ENCODE peak calls at places on chromosomes 16 and 17, in six cellular contexts. One of them, this sample, is unnamed.

GRCh38 chr16:46620265-46621005 is 744 bp downstream of the SHCBP1 start:
- DNase-seq in IMR-90: no peak
- DNase-seq in mucosa of gallbladder: no peak
- DNase-seq in memory B cell: no peak
- DNase-seq in fibroblast of pulmonary artery: peak; percentile 13
- DNase-seq in T-cell: no peak
- DNase-seq in this sample: no peak

GRCh38 chr16:81469710-81470481 is 25.3 kb downstream of the CMIP start:
- DNase-seq in IMR-90: no peak
- DNase-seq in mucosa of gallbladder: no peak
- DNase-seq in memory B cell: no peak
- DNase-seq in fibroblast of pulmonary artery: no peak
- DNase-seq in T-cell: peak; percentile 39
- DNase-seq in this sample: no peak

GRCh38 chr17:32009262-32009542 is 2.0 kb downstream of the LRRC37B start:
- DNase-seq in IMR-90: no peak
- DNase-seq in mucosa of gallbladder: no peak
- DNase-seq in memory B cell: no peak
- DNase-seq in fibroblast of pulmonary artery: no peak
- DNase-seq in T-cell: no peak
- DNase-seq in this sample: no peak

GRCh38 chr17:9728005-9728404 is 63.4 kb downstream of the DHRS7C start:
- DNase-seq in IMR-90: no peak
- DNase-seq in mucosa of gallbladder: no peak
- DNase-seq in memory B cell: no peak
- DNase-seq in fibroblast of pulmonary artery: no peak
- DNase-seq in T-cell: no peak
- DNase-seq in this sample: no peak

GRCh38 chr16:31810863-31811262 is 62.7 kb upstream of the ZNF267 start:
- DNase-seq in IMR-90: no peak
- DNase-seq in mucosa of gallbladder: no peak
- DNase-seq in memory B cell: no peak
- DNase-seq in fibroblast of pulmonary artery: no peak
- DNase-seq in T-cell: no peak
- DNase-seq in this sample: no peak

GRCh38 chr16:30741461-30741914 is 6.7 kb upstream of the PHKG2 start:
- DNase-seq in IMR-90: peak; percentile 92
- DNase-seq in mucosa of gallbladder: peak; percentile 80
- DNase-seq in memory B cell: no peak
- DNase-seq in fibroblast of pulmonary artery: peak; percentile 88
- DNase-seq in T-cell: no peak
- DNase-seq in this sample: peak; percentile 13

GRCh38 chr17:49434821-49435581 is 20.3 kb upstream of the PHB1 start:
- DNase-seq in IMR-90: peak; percentile 41
- DNase-seq in mucosa of gallbladder: peak; percentile 23
- DNase-seq in memory B cell: peak; percentile 36
- DNase-seq in fibroblast of pulmonary artery: peak; percentile 61
- DNase-seq in T-cell: peak; percentile 16
- DNase-seq in this sample: peak; percentile 83

GRCh38 chr17:83195330-83196087 is 116.1 kb downstream of the METRNL start:
- DNase-seq in IMR-90: no peak
- DNase-seq in mucosa of gallbladder: peak; percentile 42
- DNase-seq in memory B cell: no peak
- DNase-seq in fibroblast of pulmonary artery: peak; percentile 21
- DNase-seq in T-cell: no peak
- DNase-seq in this sample: no peak

GRCh38 chr17:40107266-40107980 is 7.0 kb upstream of the NR1D1 start:
- DNase-seq in IMR-90: no peak
- DNase-seq in mucosa of gallbladder: no peak
- DNase-seq in memory B cell: peak; percentile 36
- DNase-seq in fibroblast of pulmonary artery: peak; percentile 24
- DNase-seq in T-cell: peak; percentile 37
- DNase-seq in this sample: no peak

GRCh38 chr16:75632857-75633256 is 9.8 kb upstream of the ADAT1 start:
- DNase-seq in IMR-90: no peak
- DNase-seq in mucosa of gallbladder: no peak
- DNase-seq in memory B cell: no peak
- DNase-seq in fibroblast of pulmonary artery: no peak
- DNase-seq in T-cell: no peak
- DNase-seq in this sample: no peak

GRCh38 chr17:37176683-37177082 is 199.1 kb upstream of the C17orf78 start:
- DNase-seq in IMR-90: peak; percentile 55
- DNase-seq in mucosa of gallbladder: no peak
- DNase-seq in memory B cell: no peak
- DNase-seq in fibroblast of pulmonary artery: peak; percentile 31
- DNase-seq in T-cell: no peak
- DNase-seq in this sample: no peak

GRCh38 chr16:54194008-54194731 is 92.4 kb downstream of the IRX3 start:
- DNase-seq in IMR-90: no peak
- DNase-seq in mucosa of gallbladder: peak; percentile 12
- DNase-seq in memory B cell: no peak
- DNase-seq in fibroblast of pulmonary artery: peak; percentile 40
- DNase-seq in T-cell: no peak
- DNase-seq in this sample: no peak

GRCh38 chr16:56632160-56632847 is at the start of gene MT1M:
- DNase-seq in IMR-90: no peak
- DNase-seq in mucosa of gallbladder: no peak
- DNase-seq in memory B cell: no peak
- DNase-seq in fibroblast of pulmonary artery: no peak
- DNase-seq in T-cell: no peak
- DNase-seq in this sample: no peak

GRCh38 chr17:46851029-46851741 is at the start of gene WNT9B:
- DNase-seq in IMR-90: no peak
- DNase-seq in mucosa of gallbladder: peak; percentile 33
- DNase-seq in memory B cell: no peak
- DNase-seq in fibroblast of pulmonary artery: no peak
- DNase-seq in T-cell: peak; percentile 7
- DNase-seq in this sample: peak; percentile 75

GRCh38 chr17:79461041-79461440 is 149.8 kb downstream of the RBFOX3 start:
- DNase-seq in IMR-90: peak; percentile 11
- DNase-seq in mucosa of gallbladder: no peak
- DNase-seq in memory B cell: no peak
- DNase-seq in fibroblast of pulmonary artery: peak; percentile 1
- DNase-seq in T-cell: no peak
- DNase-seq in this sample: no peak

GRCh38 chr17:15999974-16000827 is 577 bp downstream of the TTC19 start:
- DNase-seq in IMR-90: peak; percentile 22
- DNase-seq in mucosa of gallbladder: peak; percentile 30
- DNase-seq in memory B cell: no peak
- DNase-seq in fibroblast of pulmonary artery: peak; percentile 42
- DNase-seq in T-cell: no peak
- DNase-seq in this sample: peak; percentile 73

GRCh38 chr16:11627292-11627663 is 40.6 kb upstream of the LITAF start:
- DNase-seq in IMR-90: no peak
- DNase-seq in mucosa of gallbladder: no peak
- DNase-seq in memory B cell: no peak
- DNase-seq in fibroblast of pulmonary artery: no peak
- DNase-seq in T-cell: no peak
- DNase-seq in this sample: no peak

GRCh38 chr17:53631486-53631885 is 191.2 kb upstream of the KIF2B start:
- DNase-seq in IMR-90: no peak
- DNase-seq in mucosa of gallbladder: no peak
- DNase-seq in memory B cell: no peak
- DNase-seq in fibroblast of pulmonary artery: no peak
- DNase-seq in T-cell: no peak
- DNase-seq in this sample: no peak

GRCh38 chr16:3780570-3780969 is 63.2 kb upstream of the TRAP1 start:
- DNase-seq in IMR-90: peak; percentile 19
- DNase-seq in mucosa of gallbladder: no peak
- DNase-seq in memory B cell: no peak
- DNase-seq in fibroblast of pulmonary artery: peak; percentile 28
- DNase-seq in T-cell: no peak
- DNase-seq in this sample: peak; percentile 16

GRCh38 chr17:77610980-77611641 is 347.4 kb upstream of the TNRC6C start:
- DNase-seq in IMR-90: no peak
- DNase-seq in mucosa of gallbladder: no peak
- DNase-seq in memory B cell: no peak
- DNase-seq in fibroblast of pulmonary artery: no peak
- DNase-seq in T-cell: no peak
- DNase-seq in this sample: no peak

GRCh38 chr17:72691017-72691416 is 401.5 kb downstream of the SLC39A11 start:
- DNase-seq in IMR-90: peak; percentile 53
- DNase-seq in mucosa of gallbladder: no peak
- DNase-seq in memory B cell: no peak
- DNase-seq in fibroblast of pulmonary artery: no peak
- DNase-seq in T-cell: no peak
- DNase-seq in this sample: no peak

GRCh38 chr16:57194512-57194911 is 8.4 kb downstream of the RSPRY1 start:
- DNase-seq in IMR-90: peak; percentile 94
- DNase-seq in mucosa of gallbladder: no peak
- DNase-seq in memory B cell: no peak
- DNase-seq in fibroblast of pulmonary artery: peak; percentile 91
- DNase-seq in T-cell: no peak
- DNase-seq in this sample: no peak

GRCh38 chr17:66715745-66716156 is 119.2 kb upstream of the CACNG5 start:
- DNase-seq in IMR-90: peak; percentile 75
- DNase-seq in mucosa of gallbladder: peak; percentile 26
- DNase-seq in memory B cell: no peak
- DNase-seq in fibroblast of pulmonary artery: peak; percentile 78
- DNase-seq in T-cell: no peak
- DNase-seq in this sample: peak; percentile 85

GRCh38 chr17:72145972-72146755 is 25.3 kb downstream of the SOX9 start:
- DNase-seq in IMR-90: peak; percentile 60
- DNase-seq in mucosa of gallbladder: no peak
- DNase-seq in memory B cell: no peak
- DNase-seq in fibroblast of pulmonary artery: no peak
- DNase-seq in T-cell: no peak
- DNase-seq in this sample: no peak

GRCh38 chr17:50107790-50108414 is 12.8 kb downstream of the PDK2 start:
- DNase-seq in IMR-90: peak; percentile 69
- DNase-seq in mucosa of gallbladder: no peak
- DNase-seq in memory B cell: no peak
- DNase-seq in fibroblast of pulmonary artery: no peak
- DNase-seq in T-cell: no peak
- DNase-seq in this sample: no peak

GRCh38 chr17:10265100-10265810 is 66.8 kb upstream of the GAS7 start:
- DNase-seq in IMR-90: peak; percentile 68
- DNase-seq in mucosa of gallbladder: no peak
- DNase-seq in memory B cell: no peak
- DNase-seq in fibroblast of pulmonary artery: no peak
- DNase-seq in T-cell: no peak
- DNase-seq in this sample: no peak

GRCh38 chr17:81049973-81050551 is 15.1 kb downstream of the BAIAP2 start:
- DNase-seq in IMR-90: no peak
- DNase-seq in mucosa of gallbladder: peak; percentile 85
- DNase-seq in memory B cell: no peak
- DNase-seq in fibroblast of pulmonary artery: no peak
- DNase-seq in T-cell: no peak
- DNase-seq in this sample: no peak

GRCh38 chr16:46607529-46607928 is 13.7 kb downstream of the SHCBP1 start:
- DNase-seq in IMR-90: peak; percentile 76
- DNase-seq in mucosa of gallbladder: no peak
- DNase-seq in memory B cell: no peak
- DNase-seq in fibroblast of pulmonary artery: peak; percentile 87
- DNase-seq in T-cell: no peak
- DNase-seq in this sample: peak; percentile 20

GRCh38 chr16:30082545-30083090 is 6.8 kb downstream of the PPP4C start:
- DNase-seq in IMR-90: no peak
- DNase-seq in mucosa of gallbladder: no peak
- DNase-seq in memory B cell: no peak
- DNase-seq in fibroblast of pulmonary artery: no peak
- DNase-seq in T-cell: no peak
- DNase-seq in this sample: no peak